ENCODE peak calls at places on chromosomes 5 and 9, in five cellular contexts. P is A549; D is CD8-positive, alpha-beta T cell; E is GM12865; G is gastrocnemius medialis. O is an unnamed sample.

GRCh38 chr9:89390068-89390555 is 71.8 kb downstream of the SECISBP2 start:
- DNase-seq in P (no peak), D (no peak), E (no peak), G (no peak), O (no peak)

GRCh38 chr5:38601133-38601842 is 44.8 kb upstream of the LIFR start:
- DNase-seq in P (no peak), D (no peak), E (no peak), G (peak; percentile 68), O (no peak)

GRCh38 chr5:140549237-140550144 is 2.0 kb downstream of the EIF4EBP3 start:
- DNase-seq in P (no peak), D (no peak), E (no peak), G (peak; percentile 68), O (no peak)

GRCh38 chr5:96080557-96080956 is 118.9 kb upstream of the ELL2 start:
- DNase-seq in P (no peak), D (no peak), E (no peak), G (no peak), O (no peak)

GRCh38 chr5:178793156-178793555 is 62.7 kb upstream of the ZNF354A start:
- DNase-seq in P (no peak), D (no peak), E (no peak), G (no peak), O (no peak)

GRCh38 chr5:168829044-168829443 is 249.9 kb upstream of the PANK3 start:
- DNase-seq in P (no peak), D (no peak), E (no peak), G (no peak), O (no peak)

GRCh38 chr5:92378961-92379611 is 996.0 kb upstream of the ARRDC3 start:
- DNase-seq in P (no peak), D (no peak), E (no peak), G (no peak), O (no peak)

GRCh38 chr9:123087359-123087888 is 54.0 kb downstream of the GPR21 start:
- DNase-seq in P (no peak), D (no peak), E (no peak), G (no peak), O (no peak)

GRCh38 chr5:137695651-137696428 is 40.0 kb downstream of the KLHL3 start:
- DNase-seq in P (no peak), D (peak; percentile 13), E (no peak), G (no peak), O (no peak)

GRCh38 chr9:92717201-92718085 is 47.2 kb downstream of the BICD2 start:
- DNase-seq in P (no peak), D (no peak), E (peak; percentile 73), G (no peak), O (no peak)

GRCh38 chr9:34413229-34413852 is 36.6 kb upstream of the MYORG start:
- DNase-seq in P (peak; percentile 49), D (peak; percentile 4), E (peak; percentile 28), G (no peak), O (no peak)

GRCh38 chr9:95627802-95628201 is 111.0 kb upstream of the PTCH1 start:
- DNase-seq in P (no peak), D (no peak), E (no peak), G (no peak), O (no peak)

GRCh38 chr5:36569456-36569855 is 37.0 kb upstream of the SLC1A3 start:
- DNase-seq in P (no peak), D (no peak), E (no peak), G (peak; percentile 7), O (no peak)

GRCh38 chr9:138009456-138010273 is 132.1 kb downstream of the CACNA1B start:
- DNase-seq in P (no peak), D (no peak), E (no peak), G (no peak), O (peak; percentile 5)

GRCh38 chr9:133979124-133979920 is 12.8 kb downstream of the VAV2 start:
- DNase-seq in P (no peak), D (no peak), E (peak; percentile 67), G (no peak), O (peak; percentile 70)

GRCh38 chr9:127755558-127756060 is 20.5 kb upstream of the TOR2A start:
- DNase-seq in P (no peak), D (no peak), E (no peak), G (no peak), O (no peak)

GRCh38 chr9:125632321-125633115 is 74.5 kb downstream of the MAPKAP1 start:
- DNase-seq in P (no peak), D (no peak), E (peak; percentile 93), G (no peak), O (peak; percentile 57)

GRCh38 chr9:79524266-79524665 is 47.5 kb upstream of the TLE4 start:
- DNase-seq in P (no peak), D (no peak), E (no peak), G (no peak), O (no peak)

GRCh38 chr5:36382890-36383289 is 81.2 kb upstream of the RANBP3L start:
- DNase-seq in P (no peak), D (no peak), E (no peak), G (no peak), O (no peak)

DNA sequence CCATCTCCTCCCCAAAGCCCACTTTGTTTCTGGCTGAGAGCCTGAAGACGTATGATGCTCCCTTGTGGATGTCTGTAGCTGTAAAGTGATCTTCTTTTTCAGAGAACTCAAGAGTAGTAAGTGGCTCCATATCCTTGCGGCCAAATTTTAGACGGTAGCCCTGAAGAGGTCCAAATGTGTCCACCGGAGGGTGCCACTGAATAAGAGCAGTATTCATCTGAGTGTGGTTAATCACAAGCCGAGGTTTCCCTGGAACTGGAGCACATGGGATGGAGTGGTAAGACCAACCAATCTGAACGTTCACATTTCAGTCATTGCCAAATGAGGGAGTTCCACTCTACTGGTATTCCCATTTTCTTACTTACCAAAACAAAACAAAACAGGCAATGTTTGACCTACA is 686.5 kb upstream of the DMAC1 start:
- DNase-seq in P (no peak), D (no peak), E (no peak), G (no peak), O (no peak)
- TF ChIP-seq CTCF in P (no peak), D (no peak), E (no peak), G (no peak), O (no peak)

DNA sequence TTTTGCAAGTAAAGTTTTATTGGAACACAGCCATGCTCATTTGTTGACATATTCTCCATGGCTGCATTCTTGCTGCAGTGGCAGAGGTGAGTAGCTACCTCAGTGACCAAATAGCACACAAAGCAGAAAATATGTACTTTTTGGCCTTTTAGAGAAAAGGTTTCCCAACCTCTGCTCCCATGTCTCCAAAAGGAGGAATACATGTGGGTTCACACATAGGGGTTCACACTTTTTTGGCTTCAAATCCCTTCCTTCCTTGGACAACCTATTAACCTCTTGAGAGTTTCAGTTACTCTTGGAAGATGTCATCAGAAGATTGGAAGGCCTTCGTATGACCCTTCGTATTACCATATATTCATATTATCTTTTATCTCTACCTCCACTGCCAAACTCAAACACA is 285.1 kb upstream of the TUT7 start:
- DNase-seq in P (no peak), D (no peak), E (no peak), G (no peak), O (no peak)
- TF ChIP-seq CTCF in P (no peak), D (no peak), E (no peak), G (no peak), O (no peak)

GRCh38 chr9:129128689-129129088 is 17.5 kb downstream of the PTPA start:
- DNase-seq in P (no peak), D (no peak), E (no peak), G (no peak), O (no peak)

GRCh38 chr9:129122133-129122532 is 10.9 kb downstream of the PTPA start:
- DNase-seq in P (no peak), D (no peak), E (no peak), G (no peak), O (no peak)

GRCh38 chr9:129126789-129127618 is 15.8 kb downstream of the PTPA start:
- DNase-seq in P (no peak), D (no peak), E (no peak), G (no peak), O (no peak)

GRCh38 chr9:129124507-129125069 is 13.4 kb downstream of the PTPA start:
- DNase-seq in P (no peak), D (no peak), E (no peak), G (no peak), O (no peak)

DNA sequence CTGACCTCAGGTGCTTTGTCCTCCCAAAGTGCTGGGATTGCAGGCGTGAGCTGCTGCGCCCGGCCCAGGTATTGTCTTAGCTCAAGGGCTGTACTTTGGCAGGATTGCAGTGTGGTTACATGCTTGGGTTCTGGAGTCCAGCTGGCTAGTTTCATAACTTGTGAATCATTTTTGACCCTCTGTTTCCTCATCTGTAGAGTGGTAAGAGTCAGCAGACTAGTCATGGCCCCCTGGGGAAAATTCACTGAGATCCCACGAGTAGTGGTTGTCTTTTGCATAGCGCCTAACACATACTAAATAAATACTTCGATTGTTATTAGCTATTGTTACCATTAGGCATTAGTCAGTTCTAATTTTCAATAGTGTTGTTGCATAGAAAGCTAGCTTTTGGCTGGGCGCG is 14.3 kb downstream of the PTPA start:
- DNase-seq in P (no peak), D (no peak), E (peak; percentile 76), G (no peak), O (no peak)
- TF ChIP-seq CTCF in P (no peak), D (no peak), E (no peak), G (no peak), O (no peak)

GRCh38 chr5:1208743-1209551 is 7.6 kb downstream of the SLC6A19 start:
- DNase-seq in P (peak; percentile 59), D (no peak), E (no peak), G (no peak), O (peak; percentile 60)
- TF ChIP-seq CTCF in P (peak; percentile 63), D (no peak), E (peak; percentile 10), G (no peak), O (peak; percentile 36)

DNA sequence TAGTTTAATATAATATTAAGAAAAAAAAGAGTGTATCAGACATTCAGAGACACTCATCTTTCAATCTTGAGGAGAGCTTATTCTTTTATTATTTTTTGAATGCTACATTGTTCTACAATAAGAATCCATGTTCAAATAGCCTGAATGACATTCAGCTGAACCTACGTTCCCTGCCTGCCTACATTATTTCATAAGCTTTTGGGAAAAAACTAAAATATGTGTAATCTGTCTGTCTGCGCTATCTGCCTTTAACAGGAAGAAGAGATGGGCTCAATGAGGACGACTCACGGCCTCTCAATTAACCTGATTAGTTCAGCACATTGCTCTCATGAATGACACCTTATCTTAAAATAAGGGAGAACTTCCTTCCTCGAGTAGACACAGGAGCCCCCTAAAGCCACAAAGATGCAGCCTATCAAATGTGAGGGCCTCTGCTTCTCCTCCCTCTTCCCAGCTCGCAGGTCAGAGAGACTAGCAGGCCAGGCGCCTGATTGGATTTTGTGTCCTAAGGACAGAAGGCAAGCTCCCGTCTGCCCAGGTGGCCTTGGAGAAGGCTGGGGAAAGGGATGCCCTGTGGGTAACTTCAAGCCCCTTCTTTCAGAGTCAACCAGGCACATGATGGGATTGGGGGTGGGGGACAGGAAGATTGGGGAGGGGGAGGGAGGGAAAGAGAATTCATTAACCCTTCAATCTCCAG is 37.7 kb downstream of the EBF1 start:
- DNase-seq in P (no peak), D (no peak), E (no peak), G (no peak), O (no peak)
- TF ChIP-seq CTCF in P (no peak), D (no peak), E (no peak), G (no peak), O (no peak)

O was measured in GM13977.